ENCODE peak calls at places on chromosome X, in eight cellular contexts. R is epithelial cell of esophagus; W is CD8-positive, alpha-beta T cell; I is foreskin fibroblast; V is ovary; Q is AG04450; D is GM13976; X is left lung. N is an unnamed sample.

GRCh38 chrX:68726366-68726765 is 78.9 kb downstream of the STARD8 start:
- DNase-seq in R (no peak), W (no peak), I (no peak), V (no peak), Q (no peak), D (no peak), X (peak), N (no peak)

GRCh38 chrX:106168107-106168506 is at the start of gene PWWP3B:
- DNase-seq in R (peak), W (no peak), I (peak), V (peak), Q (no peak), D (no peak), X (peak), N (no peak)

GRCh38 chrX:108307408-108308085 is 130.7 kb downstream of the COL4A6 start:
- DNase-seq in R (no peak), W (no peak), I (no peak), V (no peak), Q (no peak), D (no peak), X (peak), N (no peak)

GRCh38 chrX:40096395-40097091 is 1.2 kb downstream of the BCOR start:
- DNase-seq in R (no peak), W (peak), I (peak), V (peak), Q (no peak), D (peak), X (peak), N (no peak)

GRCh38 chrX:115649461-115650063 is 88.6 kb downstream of the PLS3 start:
- DNase-seq in R (no peak), W (no peak), I (no peak), V (no peak), Q (no peak), D (no peak), X (no peak), N (no peak)

GRCh38 chrX:11589573-11590110 is 76.1 kb downstream of the ARHGAP6 start:
- DNase-seq in R (no peak), W (no peak), I (no peak), V (no peak), Q (no peak), D (no peak), X (no peak), N (no peak)

GRCh38 chrX:39112143-39112542 is 310.9 kb downstream of the MID1IP1 start:
- DNase-seq in R (peak), W (no peak), I (peak), V (no peak), Q (no peak), D (no peak), X (no peak), N (no peak)

GRCh38 chrX:44244008-44244407 is 99.5 kb downstream of the EFHC2 start:
- DNase-seq in R (peak), W (no peak), I (peak), V (no peak), Q (no peak), D (no peak), X (no peak), N (no peak)

GRCh38 chrX:130414800-130415199 is 13.0 kb downstream of the RBMX2 start:
- DNase-seq in R (no peak), W (no peak), I (no peak), V (no peak), Q (no peak), D (no peak), X (no peak), N (no peak)

GRCh38 chrX:104647084-104647483 is 81.1 kb downstream of the IL1RAPL2 start:
- DNase-seq in R (no peak), W (no peak), I (no peak), V (no peak), Q (no peak), D (no peak), X (no peak), N (no peak)

GRCh38 chrX:104641176-104641575 is 75.2 kb downstream of the IL1RAPL2 start:
- DNase-seq in R (no peak), W (no peak), I (no peak), V (no peak), Q (no peak), D (no peak), X (no peak), N (no peak)
- TF ChIP-seq CTCF in R (no peak), W (no peak), I (no peak), V (no peak), Q (no peak), D (no peak), X (no peak), N (no peak)

GRCh38 chrX:100449696-100450606 is 39.9 kb upstream of the PCDH19 start:
- DNase-seq in R (peak), W (no peak), I (no peak), V (no peak), Q (no peak), D (peak), X (no peak), N (no peak)
- TF ChIP-seq CTCF in R (no peak), W (no peak), I (no peak), V (no peak), Q (no peak), D (no peak), X (no peak), N (no peak)

GRCh38 chrX:119482497-119483480 is 14.5 kb downstream of the SLC25A5 start:
- DNase-seq in R (peak), W (peak), I (peak), V (peak), Q (no peak), D (peak), X (peak), N (peak)
- TF ChIP-seq CTCF in R (peak), W (peak), I (peak), V (peak), Q (peak), D (peak), X (peak), N (peak)

GRCh38 chrX:26071618-26072017 is 66.5 kb upstream of the MAGEB18 start:
- DNase-seq in R (no peak), W (no peak), I (no peak), V (no peak), Q (no peak), D (no peak), X (no peak), N (no peak)
- TF ChIP-seq CTCF in R (no peak), W (no peak), I (no peak), V (no peak), Q (no peak), D (no peak), X (no peak), N (no peak)